ENCODE peak calls at places on chromosomes 12 and 14, in six cellular contexts. C, O, Y, Q, N and W are unnamed samples.

GRCh38 chr12:93804392-93805179 is 127.4 kb downstream of the CRADD start:
- DNase-seq in C (no peak), O (no peak), Y (peak; percentile 14), Q (no peak), N (no peak), W (no peak)

GRCh38 chr14:91284146-91284790 is 39.8 kb upstream of the GPR68 start:
- DNase-seq in C (no peak), O (peak; percentile 48), Y (no peak), Q (no peak), N (no peak), W (no peak)

GRCh38 chr14:79018846-79019245 is 848.7 kb downstream of the NRXN3 start:
- DNase-seq in C (no peak), O (peak; percentile 7), Y (no peak), Q (no peak), N (no peak), W (no peak)

GRCh38 chr14:81176224-81176623 is 44.5 kb downstream of the GTF2A1 start:
- DNase-seq in C (no peak), O (no peak), Y (no peak), Q (no peak), N (no peak), W (no peak)

GRCh38 chr12:126093911-126094310 is 1028.7 kb downstream of the AACS start:
- DNase-seq in C (no peak), O (no peak), Y (no peak), Q (no peak), N (peak; percentile 23), W (no peak)

GRCh38 chr14:75342762-75343599 is 64.4 kb downstream of the FOS start:
- DNase-seq in C (no peak), O (no peak), Y (no peak), Q (no peak), N (no peak), W (no peak)

GRCh38 chr12:123519151-123520001 is 14.1 kb downstream of the RILPL1 start:
- DNase-seq in C (no peak), O (no peak), Y (no peak), Q (no peak), N (peak; percentile 97), W (no peak)

GRCh38 chr14:24013654-24014514 is 25.2 kb downstream of the DHRS4L2 start:
- DNase-seq in C (peak; percentile 35), O (peak; percentile 48), Y (no peak), Q (peak; percentile 36), N (peak; percentile 77), W (peak; percentile 54)

GRCh38 chr14:74292061-74292460 is 10.7 kb downstream of the ABCD4 start:
- DNase-seq in C (no peak), O (no peak), Y (no peak), Q (no peak), N (no peak), W (no peak)

GRCh38 chr14:94310248-94310647 is 12.9 kb downstream of the SERPINA6 start:
- DNase-seq in C (no peak), O (no peak), Y (no peak), Q (no peak), N (no peak), W (no peak)

GRCh38 chr14:72850360-72850759 is 43.5 kb downstream of the DPF3 start:
- DNase-seq in C (no peak), O (no peak), Y (no peak), Q (no peak), N (no peak), W (no peak)

GRCh38 chr14:99192823-99193222 is 79.2 kb downstream of the BCL11B start:
- DNase-seq in C (no peak), O (no peak), Y (no peak), Q (no peak), N (no peak), W (no peak)

GRCh38 chr12:132523576-132524331 is 33.8 kb downstream of the FBRSL1 start:
- DNase-seq in C (peak; percentile 52), O (no peak), Y (peak; percentile 56), Q (peak; percentile 76), N (peak; percentile 73), W (peak; percentile 50)

GRCh38 chr12:7747196-7747595 is at the start of gene CLEC4C:
- DNase-seq in C (no peak), O (no peak), Y (no peak), Q (no peak), N (no peak), W (no peak)

GRCh38 chr14:69610859-69611263 is 535 bp upstream of the SUSD6 start:
- DNase-seq in C (no peak), O (no peak), Y (no peak), Q (no peak), N (no peak), W (no peak)

GRCh38 chr14:22794533-22794932 is 20.7 kb downstream of the SLC7A7 start:
- DNase-seq in C (no peak), O (no peak), Y (no peak), Q (no peak), N (no peak), W (no peak)

GRCh38 chr12:105773501-105773900 is 365.3 kb downstream of the NUAK1 start:
- DNase-seq in C (no peak), O (no peak), Y (no peak), Q (no peak), N (no peak), W (no peak)

GRCh38 chr14:61430066-61430757 is 108.8 kb downstream of the PRKCH start:
- DNase-seq in C (no peak), O (no peak), Y (no peak), Q (no peak), N (no peak), W (no peak)

GRCh38 chr12:121849211-121849610 is 9.4 kb downstream of the HPD start:
- DNase-seq in C (no peak), O (no peak), Y (no peak), Q (no peak), N (no peak), W (no peak)

GRCh38 chr12:50425859-50426258 is 25.2 kb downstream of the LARP4 start:
- DNase-seq in C (no peak), O (no peak), Y (no peak), Q (no peak), N (no peak), W (no peak)

GRCh38 chr14:67837011-67837624 is 17.5 kb downstream of the RAD51B start:
- DNase-seq in C (peak; percentile 38), O (peak; percentile 61), Y (peak; percentile 38), Q (peak; percentile 48), N (peak; percentile 91), W (no peak)

GRCh38 chr12:107102294-107102693 is 8.9 kb upstream of the CRY1 start:
- DNase-seq in C (no peak), O (no peak), Y (no peak), Q (no peak), N (no peak), W (no peak)

GRCh38 chr12:43976027-43976426 is 140.1 kb downstream of the TMEM117 start:
- DNase-seq in C (no peak), O (no peak), Y (no peak), Q (no peak), N (no peak), W (no peak)

GRCh38 chr14:95237121-95237876 is 80.0 kb upstream of the DICER1 start:
- DNase-seq in C (no peak), O (no peak), Y (no peak), Q (no peak), N (peak; percentile 56), W (no peak)

GRCh38 chr14:104149617-104150141 is 11.3 kb downstream of the KIF26A start:
- DNase-seq in C (no peak), O (no peak), Y (no peak), Q (no peak), N (no peak), W (no peak)

GRCh38 chr12:93378373-93379310 is 917 bp downstream of the NUDT4 start:
- DNase-seq in C (peak; percentile 55), O (peak; percentile 32), Y (peak; percentile 32), Q (peak; percentile 53), N (peak; percentile 67), W (peak; percentile 42)

GRCh38 chr14:35556548-35556947 is 22.6 kb downstream of the INSM2 start:
- DNase-seq in C (no peak), O (no peak), Y (no peak), Q (no peak), N (no peak), W (no peak)

GRCh38 chr12:122513660-122514059 is 12.9 kb upstream of the ZCCHC8 start:
- DNase-seq in C (no peak), O (no peak), Y (no peak), Q (no peak), N (no peak), W (no peak)

GRCh38 chr12:128783129-128783574 is 40.6 kb downstream of the SLC15A4 start:
- DNase-seq in C (no peak), O (no peak), Y (no peak), Q (no peak), N (no peak), W (peak; percentile 65)

GRCh38 chr12:103785243-103786031 is 55.6 kb downstream of the NT5DC3 start:
- DNase-seq in C (no peak), O (no peak), Y (no peak), Q (no peak), N (no peak), W (no peak)

GRCh38 chr14:20978687-20979086 is 11.1 kb upstream of the METTL17 start:
- DNase-seq in C (no peak), O (no peak), Y (no peak), Q (no peak), N (no peak), W (no peak)

GRCh38 chr14:21072102-21072501 is 2.0 kb downstream of the ARHGEF40 start:
- DNase-seq in C (no peak), O (peak; percentile 44), Y (no peak), Q (no peak), N (no peak), W (no peak)

GRCh38 chr14:22602853-22603252 is 4.8 kb downstream of the ABHD4 start:
- DNase-seq in C (no peak), O (no peak), Y (no peak), Q (no peak), N (no peak), W (no peak)

GRCh38 chr12:115044073-115044472 is 360.1 kb upstream of the TBX3 start:
- DNase-seq in C (no peak), O (no peak), Y (no peak), Q (no peak), N (peak; percentile 80), W (no peak)

GRCh38 chr12:24719293-24719721 is 229.6 kb downstream of the BCAT1 start:
- DNase-seq in C (no peak), O (no peak), Y (peak; percentile 3), Q (no peak), N (peak; percentile 7), W (no peak)

GRCh38 chr12:65536876-65537661 is 258.6 kb downstream of the MSRB3 start:
- DNase-seq in C (no peak), O (peak; percentile 99), Y (no peak), Q (no peak), N (no peak), W (no peak)

GRCh38 chr14:45940318-45940717 is 687.3 kb upstream of the MIS18BP1 start:
- DNase-seq in C (no peak), O (no peak), Y (no peak), Q (no peak), N (peak; percentile 20), W (no peak)

GRCh38 chr14:105881021-105881930 is 354.9 kb downstream of the TMEM121 start:
- DNase-seq in C (no peak), O (no peak), Y (no peak), Q (no peak), N (no peak), W (no peak)

GRCh38 chr14:68195126-68195525 is 375.5 kb downstream of the RAD51B start:
- DNase-seq in C (no peak), O (no peak), Y (no peak), Q (no peak), N (peak; percentile 71), W (no peak)

GRCh38 chr12:27907766-27908165 is 64.8 kb downstream of the PTHLH start:
- DNase-seq in C (no peak), O (no peak), Y (no peak), Q (no peak), N (no peak), W (no peak)